ENCODE peak calls at places on chromosomes 2 and 18, in six cellular contexts. T is coronary artery; Y is CD14-positive monocyte; C is SK-N-SH; G is cerebellum; X is activated CD4-positive, alpha-beta memory T cell treated with anti-CD3 and anti-CD28 coated beads, Interleukin-2, amount 10 ng/mL, durations not matched to agents 7 days and 5 days. K is an unnamed sample.

GRCh38 chr2:1991126-1991525 is 246.8 kb upstream of the PXDN start:
- DNase-seq in T (no peak), X (no peak), G (no peak), C (no peak), Y (no peak), K (no peak)

GRCh38 chr2:96145028-96145939 is at the start of gene DUSP2:
- DNase-seq in X (peak), G (peak), C (no peak), Y (peak), T (no peak), K (peak)

GRCh38 chr2:199818754-199819153 is 32.2 kb downstream of the FTCDNL1 start:
- DNase-seq in C (no peak), X (no peak), T (no peak), G (no peak), Y (no peak), K (no peak)

GRCh38 chr2:223204537-223204936 is 152.5 kb downstream of the KCNE4 start:
- DNase-seq in X (no peak), G (no peak), Y (no peak), T (no peak), C (no peak), K (no peak)

GRCh38 chr18:48605408-48605845 is 66.6 kb downstream of the CTIF start:
- DNase-seq in C (peak), T (no peak), X (no peak), Y (no peak), G (no peak), K (no peak)

GRCh38 chr2:239322414-239323086 is 78.3 kb downstream of the HDAC4 start:
- DNase-seq in G (no peak), T (peak), X (peak), C (peak), Y (no peak), K (no peak)

GRCh38 chr2:112199188-112199587 is 55.7 kb downstream of the ZC3H8 start:
- DNase-seq in Y (no peak), G (no peak), C (no peak), X (no peak), T (no peak), K (no peak)

GRCh38 chr2:191318037-191318728 is 73.0 kb downstream of the MYO1B start:
- DNase-seq in X (no peak), Y (no peak), C (no peak), G (no peak), T (no peak), K (no peak)

GRCh38 chr2:101064868-101065549 is 62.9 kb downstream of the RPL31 start:
- DNase-seq in G (no peak), X (no peak), T (no peak), Y (no peak), C (no peak), K (no peak)

GRCh38 chr18:28357785-28358401 is 181.0 kb upstream of the CDH2 start:
- DNase-seq in X (no peak), C (no peak), Y (no peak), G (no peak), T (no peak), K (no peak)

K was measured in naive B cell.